ENCODE peak calls at places on chromosomes 5 and 9, in five cellular contexts. V, D, U, Q and G are unnamed samples.
A peak's percentile ranks its signal among the peaks of the same experiment; 100 is the strongest.

GRCh38 chr5:81425569-81425968 is 31.6 kb upstream of the ACOT12 start:
- DNase-seq in V (peak; percentile 29), D (no peak), U (peak; percentile 30), Q (no peak), G (peak; percentile 31)

GRCh38 chr5:59772206-59772605 is 121.3 kb downstream of the PDE4D start:
- DNase-seq in V (no peak), D (no peak), U (no peak), Q (no peak), G (no peak)

GRCh38 chr9:12813960-12814876 is 39.4 kb downstream of the LURAP1L start:
- DNase-seq in V (peak; percentile 86), D (no peak), U (peak; percentile 80), Q (peak; percentile 63), G (no peak)

GRCh38 chr9:35962126-35962906 is 4.4 kb upstream of the OR2S2 start:
- DNase-seq in V (no peak), D (no peak), U (no peak), Q (no peak), G (no peak)

GRCh38 chr5:172689801-172690200 is 48.7 kb downstream of the NEURL1B start:
- DNase-seq in V (no peak), D (no peak), U (no peak), Q (no peak), G (no peak)

GRCh38 chr9:95381243-95381642 is 63.7 kb upstream of the FANCC start:
- DNase-seq in V (no peak), D (no peak), U (no peak), Q (no peak), G (no peak)

GRCh38 chr9:120091206-120091605 is 488.8 kb downstream of the CDK5RAP2 start:
- DNase-seq in V (no peak), D (no peak), U (no peak), Q (no peak), G (no peak)

GRCh38 chr9:124354364-124355031 is 60.7 kb downstream of the PSMB7 start:
- DNase-seq in V (no peak), D (no peak), U (no peak), Q (peak; percentile 49), G (no peak)

GRCh38 chr5:53480474-53481353 is at the start of gene FST:
- DNase-seq in V (peak; percentile 6), D (no peak), U (peak; percentile 40), Q (peak; percentile 64), G (peak; percentile 72)

GRCh38 chr5:74540582-74540981 is 99.9 kb downstream of the ENC1 start:
- DNase-seq in V (no peak), D (no peak), U (no peak), Q (no peak), G (no peak)

GRCh38 chr9:14147738-14148137 is 166.2 kb downstream of the NFIB start:
- DNase-seq in V (no peak), D (no peak), U (no peak), Q (no peak), G (no peak)

GRCh38 chr5:9156282-9156681 is 389.6 kb downstream of the SEMA5A start:
- DNase-seq in V (peak; percentile 50), D (no peak), U (peak; percentile 7), Q (peak; percentile 63), G (no peak)

GRCh38 chr9:2086971-2087370 is 71.8 kb downstream of the SMARCA2 start:
- DNase-seq in V (no peak), D (no peak), U (no peak), Q (no peak), G (no peak)

GRCh38 chr9:106954974-106955850 is 92.2 kb downstream of the ZNF462 start:
- DNase-seq in V (no peak), D (no peak), U (peak; percentile 77), Q (no peak), G (no peak)

GRCh38 chr5:180606215-180606785 is 15.0 kb upstream of the SCGB3A1 start:
- DNase-seq in V (no peak), D (no peak), U (no peak), Q (no peak), G (no peak)

GRCh38 chr9:124420991-124421543 is 5.8 kb upstream of the PSMB7 start:
- DNase-seq in V (peak; percentile 95), D (no peak), U (peak; percentile 93), Q (no peak), G (no peak)

GRCh38 chr5:17252543-17252942 is 35.1 kb downstream of the BASP1 start:
- DNase-seq in V (no peak), D (no peak), U (no peak), Q (no peak), G (no peak)

GRCh38 chr5:110651507-110651906 is 75.0 kb downstream of the TMEM232 start:
- DNase-seq in V (no peak), D (no peak), U (no peak), Q (no peak), G (no peak)

GRCh38 chr9:70406446-70406862 is 8.0 kb downstream of the KLF9 start:
- DNase-seq in V (peak; percentile 23), D (no peak), U (no peak), Q (no peak), G (no peak)

GRCh38 chr9:80899208-80899607 is 790.1 kb downstream of the TLE1 start:
- DNase-seq in V (no peak), D (no peak), U (no peak), Q (no peak), G (no peak)

GRCh38 chr5:665541-665955 is 27.6 kb downstream of the TPPP start:
- DNase-seq in V (no peak), D (no peak), U (peak; percentile 16), Q (no peak), G (no peak)

GRCh38 chr9:29830815-29831214 is 2257.5 kb upstream of the C9orf72 start:
- DNase-seq in V (peak; percentile 64), D (no peak), U (peak; percentile 10), Q (no peak), G (peak; percentile 38)

GRCh38 chr5:1181451-1182359 is 19.7 kb upstream of the SLC6A19 start:
- DNase-seq in V (no peak), D (no peak), U (no peak), Q (no peak), G (no peak)

GRCh38 chr5:135204151-135204600 is 170.1 kb upstream of the PITX1 start:
- DNase-seq in V (peak; percentile 6), D (no peak), U (no peak), Q (no peak), G (no peak)

GRCh38 chr9:97527626-97528528 is 26.4 kb downstream of the TMOD1 start:
- DNase-seq in V (no peak), D (no peak), U (no peak), Q (no peak), G (peak; percentile 33)

GRCh38 chr9:35871514-35871913 is 1.3 kb upstream of the OR13J1 start:
- DNase-seq in V (no peak), D (no peak), U (no peak), Q (no peak), G (no peak)